ENCODE peak calls at places on chromosomes 12 and 14, in four cellular contexts. I is substantia nigra; B is CD8-positive, alpha-beta memory T cell; H is GM23248. S is an unnamed sample.
A peak's percentile ranks its signal among the peaks of the same experiment; 100 is the strongest.

GRCh38 chr12:69698054-69698453 is 1.0 kb downstream of the BEST3 start:
- DNase-seq in I (no peak), B (no peak), H (no peak), S (no peak)

GRCh38 chr14:74313601-74314000 is 10.9 kb upstream of the ABCD4 start:
- DNase-seq in I (no peak), B (no peak), H (no peak), S (no peak)

GRCh38 chr14:55138091-55138490 is 9.0 kb downstream of the LGALS3 start:
- DNase-seq in I (no peak), B (no peak), H (peak; percentile 33), S (no peak)

GRCh38 chr12:30257614-30258013 is 438.1 kb downstream of the IPO8 start:
- DNase-seq in I (no peak), B (no peak), H (no peak), S (no peak)

GRCh38 chr12:2733493-2734252 is 61.1 kb upstream of the FKBP4 start:
- DNase-seq in I (no peak), B (no peak), H (no peak), S (peak; percentile 50)

GRCh38 chr12:88571543-88571942 is 8.7 kb downstream of the KITLG start:
- DNase-seq in I (no peak), B (no peak), H (peak; percentile 59), S (no peak)

GRCh38 chr12:100611031-100611430 is 37.5 kb downstream of the GAS2L3 start:
- DNase-seq in I (no peak), B (no peak), H (peak; percentile 10), S (no peak)

GRCh38 chr12:8742501-8742900 is 44.7 kb downstream of the RIMKLB start:
- DNase-seq in I (no peak), B (no peak), H (peak; percentile 82), S (no peak)

GRCh38 chr12:66072566-66072965 is 58.0 kb downstream of the LLPH start:
- DNase-seq in I (no peak), B (no peak), H (no peak), S (no peak)

GRCh38 chr14:53011053-53011462 is 60.2 kb upstream of the FERMT2 start:
- DNase-seq in I (no peak), B (no peak), H (peak; percentile 96), S (no peak)

GRCh38 chr14:55519473-55520080 is 60.4 kb upstream of the KTN1 start:
- DNase-seq in I (no peak), B (no peak), H (no peak), S (no peak)

GRCh38 chr14:64149921-64150320 is 144.2 kb downstream of the ESR2 start:
- DNase-seq in I (no peak), B (no peak), H (no peak), S (no peak)

GRCh38 chr14:73606271-73606670 is 6.0 kb upstream of the ACOT6 start:
- DNase-seq in I (no peak), B (no peak), H (no peak), S (no peak)

GRCh38 chr12:68140576-68140975 is 19.0 kb downstream of the IFNG start:
- DNase-seq in I (no peak), B (no peak), H (no peak), S (no peak)

GRCh38 chr14:34085695-34086094 is 134.8 kb upstream of the EGLN3 start:
- DNase-seq in I (no peak), B (no peak), H (no peak), S (no peak)

GRCh38 chr14:51357250-51357649 is 117.2 kb downstream of the TMX1 start:
- DNase-seq in I (no peak), B (no peak), H (no peak), S (no peak)

GRCh38 chr14:71183856-71184255 is 276.6 kb downstream of the PCNX1 start:
- DNase-seq in I (no peak), B (no peak), H (no peak), S (no peak)

GRCh38 chr12:84619053-84619452 is 293.5 kb downstream of the SLC6A15 start:
- DNase-seq in I (no peak), B (no peak), H (peak; percentile 34), S (no peak)

GRCh38 chr12:12868836-12869235 is 22.5 kb upstream of the GPRC5A start:
- DNase-seq in I (no peak), B (no peak), H (no peak), S (no peak)

DNA sequence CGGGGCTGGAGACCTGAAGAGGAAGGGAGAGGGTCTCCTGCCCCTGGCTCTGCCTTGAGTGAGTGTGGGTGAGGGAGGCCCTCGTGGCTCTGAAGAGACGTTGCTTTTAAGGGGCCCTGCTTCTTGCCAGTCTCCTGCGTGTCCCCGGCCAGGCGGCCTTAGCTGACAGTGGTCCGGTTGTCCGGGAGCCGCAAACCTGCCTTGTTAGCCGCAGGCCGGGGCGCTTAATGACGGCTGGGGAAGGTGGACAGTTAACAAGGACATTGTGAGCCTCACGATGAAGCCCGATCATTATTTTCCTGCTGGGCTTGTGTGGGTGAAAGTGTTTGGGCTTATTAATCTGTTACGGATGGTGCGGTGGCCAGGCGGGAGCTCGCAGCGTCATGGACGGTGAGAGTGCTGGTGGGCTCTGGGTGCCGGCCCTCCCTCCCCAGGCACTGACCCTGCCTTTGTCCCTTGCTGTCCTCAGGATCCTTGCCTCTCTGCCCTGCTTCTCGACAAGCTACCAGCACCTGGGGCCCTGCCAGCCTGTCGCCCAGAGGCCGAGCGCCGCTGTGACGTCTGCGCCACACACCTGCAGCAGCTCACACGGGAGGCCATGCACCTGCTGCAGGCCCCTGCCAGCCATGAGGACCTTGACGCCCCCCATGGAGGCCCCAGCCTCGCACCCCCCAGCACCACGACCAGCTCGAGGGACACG is 13.3 kb downstream of the KIF26A start:
- DNase-seq in I (no peak), B (no peak), H (no peak), S (no peak)
- H3K27ac ChIP-seq in I (no peak overlapping the region), B (no peak overlapping the region), H (no peak overlapping the region), S (no peak overlapping the region)

DNA sequence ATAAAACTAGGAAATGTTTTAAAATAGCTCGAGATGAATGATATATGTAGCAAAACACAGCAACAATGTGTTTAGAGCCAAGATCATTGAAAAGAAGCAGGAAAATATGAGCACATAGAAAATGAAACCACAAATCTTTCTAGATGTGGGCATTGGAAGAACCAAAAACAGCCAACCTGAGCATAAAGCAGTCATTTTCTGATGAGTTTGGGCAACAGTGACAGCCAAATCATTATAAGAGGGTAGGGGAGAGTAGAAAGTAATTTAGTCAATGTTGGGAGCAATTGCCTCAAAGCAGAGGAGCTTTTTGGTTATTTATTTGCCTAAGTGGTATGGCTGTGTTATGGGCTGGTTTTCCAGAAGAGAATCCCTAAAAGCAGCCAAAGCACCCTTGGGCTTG is 8.8 kb upstream of the BICDL1 start:
- DNase-seq in I (no peak), B (no peak), H (no peak), S (no peak)
- H3K27ac ChIP-seq in I (no peak overlapping the region), B (no peak overlapping the region), H (no peak overlapping the region), S (no peak overlapping the region)

DNA sequence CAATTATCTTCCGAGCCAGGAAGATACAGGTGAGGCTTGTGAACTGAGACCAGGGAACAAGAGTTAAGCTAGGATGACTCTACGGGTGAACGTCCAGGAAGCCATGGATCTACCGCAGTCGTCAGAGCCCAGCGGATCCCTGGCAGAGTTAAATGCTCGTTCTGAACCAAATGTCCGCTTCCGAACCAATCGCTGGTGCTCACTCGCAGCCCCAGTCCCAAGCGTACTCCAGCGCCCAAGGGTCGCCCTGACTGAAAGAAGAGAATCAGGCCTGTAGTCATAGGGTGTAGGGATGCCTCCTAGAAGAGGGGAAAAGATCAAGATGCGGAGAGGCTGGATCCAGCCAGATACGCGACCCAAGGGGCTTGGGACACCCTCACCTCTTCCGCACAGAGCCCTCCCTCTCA is 283 bp downstream of the VIPAS39 start:
- DNase-seq in I (no peak), B (no peak), H (peak; percentile 74), S (no peak)
- H3K27ac ChIP-seq in I (peak overlapping the region; percentile 100), B (peak overlapping the region; percentile 90), H (peak overlapping the region; percentile 89), S (peak overlapping the region; percentile 96)

GRCh38 chr14:45785240-45785639 is 532.2 kb upstream of the MIS18BP1 start:
- DNase-seq in I (no peak), B (no peak), H (no peak), S (no peak)
- H3K27ac ChIP-seq in I (no peak overlapping the region), B (no peak overlapping the region), H (no peak overlapping the region), S (no peak overlapping the region)

S was measured in HL-60.